ENCODE peak calls at places on chromosomes 12 and 14, in seven cellular contexts. One of them, this sample, is unnamed.
A peak's percentile ranks its signal among the peaks of the same experiment; 100 is the strongest.

GRCh38 chr14:87102979-87103378 is 890.0 kb downstream of the GALC start:
- DNase-seq in GM23338: no peak
- DNase-seq in fibroblast of the aortic adventitia: peak; percentile 3
- DNase-seq in stomach: no peak
- DNase-seq in hepatocyte: peak; percentile 14
- DNase-seq in GM12865: no peak
- DNase-seq in fibroblast of lung: peak; percentile 5
- DNase-seq in this sample: no peak

GRCh38 chr14:89907655-89908054 is 46.9 kb downstream of the EFCAB11 start:
- DNase-seq in GM23338: peak; percentile 11
- DNase-seq in fibroblast of the aortic adventitia: no peak
- DNase-seq in stomach: no peak
- DNase-seq in hepatocyte: no peak
- DNase-seq in GM12865: no peak
- DNase-seq in fibroblast of lung: no peak
- DNase-seq in this sample: no peak

GRCh38 chr14:94936411-94936892 is 166.5 kb upstream of the GSC start:
- DNase-seq in GM23338: peak; percentile 6
- DNase-seq in fibroblast of the aortic adventitia: peak; percentile 49
- DNase-seq in stomach: peak; percentile 79
- DNase-seq in hepatocyte: peak; percentile 77
- DNase-seq in GM12865: no peak
- DNase-seq in fibroblast of lung: peak; percentile 34
- DNase-seq in this sample: peak; percentile 24

GRCh38 chr12:92509156-92509758 is 193.5 kb upstream of the PLEKHG7 start:
- DNase-seq in GM23338: no peak
- DNase-seq in fibroblast of the aortic adventitia: no peak
- DNase-seq in stomach: no peak
- DNase-seq in hepatocyte: no peak
- DNase-seq in GM12865: no peak
- DNase-seq in fibroblast of lung: no peak
- DNase-seq in this sample: no peak

GRCh38 chr12:76028649-76029277 is 2.8 kb downstream of the PHLDA1 start:
- DNase-seq in GM23338: no peak
- DNase-seq in fibroblast of the aortic adventitia: peak; percentile 51
- DNase-seq in stomach: no peak
- DNase-seq in hepatocyte: no peak
- DNase-seq in GM12865: no peak
- DNase-seq in fibroblast of lung: peak; percentile 35
- DNase-seq in this sample: peak; percentile 38

GRCh38 chr12:48334807-48335206 is 15.9 kb downstream of the ZNF641 start:
- DNase-seq in GM23338: no peak
- DNase-seq in fibroblast of the aortic adventitia: no peak
- DNase-seq in stomach: no peak
- DNase-seq in hepatocyte: no peak
- DNase-seq in GM12865: no peak
- DNase-seq in fibroblast of lung: no peak
- DNase-seq in this sample: no peak

GRCh38 chr14:92325835-92326234 is 2.9 kb downstream of the SLC24A4 start:
- DNase-seq in GM23338: no peak
- DNase-seq in fibroblast of the aortic adventitia: no peak
- DNase-seq in stomach: no peak
- DNase-seq in hepatocyte: no peak
- DNase-seq in GM12865: no peak
- DNase-seq in fibroblast of lung: no peak
- DNase-seq in this sample: peak; percentile 20

GRCh38 chr12:131795688-131796410 is 32.3 kb upstream of the MMP17 start:
- DNase-seq in GM23338: peak; percentile 61
- DNase-seq in fibroblast of the aortic adventitia: no peak
- DNase-seq in stomach: no peak
- DNase-seq in hepatocyte: peak; percentile 36
- DNase-seq in GM12865: no peak
- DNase-seq in fibroblast of lung: no peak
- DNase-seq in this sample: no peak

GRCh38 chr12:45557020-45557419 is 172.5 kb upstream of the ARID2 start:
- DNase-seq in GM23338: no peak
- DNase-seq in fibroblast of the aortic adventitia: no peak
- DNase-seq in stomach: no peak
- DNase-seq in hepatocyte: no peak
- DNase-seq in GM12865: no peak
- DNase-seq in fibroblast of lung: no peak
- DNase-seq in this sample: no peak

GRCh38 chr12:52949413-52950331 is 754 bp downstream of the KRT18 start:
- DNase-seq in GM23338: peak; percentile 85
- DNase-seq in fibroblast of the aortic adventitia: peak; percentile 79
- DNase-seq in stomach: peak; percentile 81
- DNase-seq in hepatocyte: peak; percentile 89
- DNase-seq in GM12865: no peak
- DNase-seq in fibroblast of lung: peak; percentile 84
- DNase-seq in this sample: peak; percentile 95

GRCh38 chr12:76002598-76003262 is 28.8 kb downstream of the PHLDA1 start:
- DNase-seq in GM23338: no peak
- DNase-seq in fibroblast of the aortic adventitia: no peak
- DNase-seq in stomach: no peak
- DNase-seq in hepatocyte: no peak
- DNase-seq in GM12865: no peak
- DNase-seq in fibroblast of lung: no peak
- DNase-seq in this sample: no peak

GRCh38 chr14:97366400-97366799 is 569.2 kb downstream of the VRK1 start:
- DNase-seq in GM23338: peak; percentile 65
- DNase-seq in fibroblast of the aortic adventitia: no peak
- DNase-seq in stomach: no peak
- DNase-seq in hepatocyte: no peak
- DNase-seq in GM12865: no peak
- DNase-seq in fibroblast of lung: no peak
- DNase-seq in this sample: no peak

GRCh38 chr12:108696111-108696995 is 35.0 kb downstream of the CORO1C start:
- DNase-seq in GM23338: no peak
- DNase-seq in fibroblast of the aortic adventitia: peak; percentile 100
- DNase-seq in stomach: no peak
- DNase-seq in hepatocyte: peak; percentile 23
- DNase-seq in GM12865: no peak
- DNase-seq in fibroblast of lung: peak; percentile 99
- DNase-seq in this sample: peak; percentile 97

GRCh38 chr14:23208286-23208685 is 24.8 kb upstream of the SLC7A8 start:
- DNase-seq in GM23338: no peak
- DNase-seq in fibroblast of the aortic adventitia: no peak
- DNase-seq in stomach: no peak
- DNase-seq in hepatocyte: no peak
- DNase-seq in GM12865: no peak
- DNase-seq in fibroblast of lung: no peak
- DNase-seq in this sample: no peak

GRCh38 chr12:79006306-79006705 is 141.7 kb downstream of the SYT1 start:
- DNase-seq in GM23338: no peak
- DNase-seq in fibroblast of the aortic adventitia: peak; percentile 25
- DNase-seq in stomach: no peak
- DNase-seq in hepatocyte: no peak
- DNase-seq in GM12865: peak; percentile 1
- DNase-seq in fibroblast of lung: peak; percentile 26
- DNase-seq in this sample: peak; percentile 50

DNA sequence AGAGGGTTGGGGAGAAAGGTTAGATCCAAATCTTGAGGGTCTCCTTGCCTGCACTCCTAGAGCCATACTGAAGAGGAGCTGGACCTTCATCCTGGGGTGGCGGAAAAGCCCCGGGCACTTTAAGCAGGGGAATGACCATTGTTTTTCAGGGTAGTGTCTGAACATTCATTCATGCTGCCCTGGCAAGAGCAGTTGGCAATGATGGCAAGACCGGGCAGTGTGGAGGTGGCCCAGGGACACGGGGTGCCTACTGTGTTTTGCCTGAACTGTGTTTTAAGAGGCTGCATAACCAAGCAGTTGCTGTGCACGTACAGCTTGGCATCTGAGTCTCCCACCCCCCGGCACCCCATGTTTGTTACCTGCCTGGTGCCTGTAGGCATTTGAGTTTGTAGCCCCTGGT is 14.7 kb downstream of the TPCN1 start:
- DNase-seq in GM23338: no peak
- DNase-seq in fibroblast of the aortic adventitia: no peak
- DNase-seq in stomach: peak; percentile 4
- DNase-seq in hepatocyte: no peak
- DNase-seq in GM12865: no peak
- DNase-seq in fibroblast of lung: no peak
- DNase-seq in this sample: no peak
- TF ChIP-seq CTCF in GM23338: no peak
- TF ChIP-seq CTCF in fibroblast of the aortic adventitia: no peak
- TF ChIP-seq CTCF in stomach: no peak
- TF ChIP-seq CTCF in hepatocyte: no peak
- TF ChIP-seq CTCF in GM12865: no peak
- TF ChIP-seq CTCF in fibroblast of lung: no peak
- TF ChIP-seq CTCF in this sample: no peak

DNA sequence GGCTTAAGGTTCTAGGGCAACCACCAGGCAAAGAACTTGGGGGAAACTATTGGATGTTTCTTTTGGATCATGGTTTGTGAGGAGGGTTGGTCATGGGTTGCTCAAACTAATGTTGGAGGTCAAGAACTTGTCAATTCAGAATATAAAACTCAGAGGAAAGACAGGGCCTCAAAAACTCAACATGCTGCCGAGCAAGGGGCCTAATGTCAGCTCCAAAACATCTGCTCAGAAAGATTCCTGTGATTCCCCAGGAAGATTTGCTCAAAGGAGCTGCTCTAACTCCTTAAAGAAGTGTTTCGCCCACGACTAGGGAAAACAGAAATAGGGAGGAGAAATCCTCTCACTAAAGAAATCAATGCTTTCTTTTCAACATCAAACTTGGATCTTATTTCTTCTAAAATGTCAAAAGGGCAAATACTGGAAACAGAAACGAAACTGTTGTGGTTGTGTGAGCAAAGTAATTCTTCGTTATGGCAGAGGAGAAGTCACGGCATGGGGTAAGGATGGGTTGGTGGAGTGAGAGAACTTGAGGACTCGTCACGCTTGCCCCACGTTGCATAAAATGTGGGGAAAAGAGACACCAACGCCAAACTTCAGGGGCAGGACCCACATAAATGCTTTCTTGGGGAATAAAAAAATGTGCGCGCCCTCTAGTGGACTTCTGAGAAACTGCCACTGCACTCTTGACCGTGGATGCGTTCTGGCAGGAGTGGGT is 3.8 kb upstream of the IGF1 start:
- DNase-seq in GM23338: peak; percentile 70
- DNase-seq in fibroblast of the aortic adventitia: peak; percentile 83
- DNase-seq in stomach: peak; percentile 52
- DNase-seq in hepatocyte: peak; percentile 60
- DNase-seq in GM12865: peak; percentile 92
- DNase-seq in fibroblast of lung: peak; percentile 66
- DNase-seq in this sample: peak; percentile 65
- H3K4me3 ChIP-seq in GM23338: no peak overlapping the region
- H3K4me3 ChIP-seq in fibroblast of the aortic adventitia: peak overlapping the region; percentile 50
- H3K4me3 ChIP-seq in stomach: peak overlapping the region; percentile 37
- H3K4me3 ChIP-seq in hepatocyte: no peak overlapping the region
- H3K4me3 ChIP-seq in GM12865: peak overlapping the region; percentile 52
- H3K4me3 ChIP-seq in fibroblast of lung: no peak overlapping the region
- H3K4me3 ChIP-seq in this sample: peak overlapping the region; percentile 49

DNA sequence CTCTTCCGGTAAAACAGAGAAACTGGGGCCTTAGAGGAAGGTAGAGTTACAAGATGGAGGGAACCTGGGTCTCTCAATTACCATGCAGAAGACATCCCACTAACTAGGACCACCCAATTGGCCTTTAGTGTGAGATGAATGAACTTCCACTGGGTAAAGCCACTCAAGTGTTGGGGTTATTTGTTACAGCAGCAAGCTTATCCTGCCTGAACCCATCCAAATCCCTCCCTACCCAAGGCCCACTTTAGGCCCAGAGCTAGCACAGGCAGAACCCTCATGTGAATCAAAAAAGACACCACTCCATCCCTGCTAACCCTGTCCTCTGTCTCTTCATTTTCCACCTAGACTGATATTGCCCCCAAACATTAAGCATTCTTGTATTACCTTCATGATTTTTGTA is 746.7 kb upstream of the TBX3 start:
- DNase-seq in GM23338: no peak
- DNase-seq in fibroblast of the aortic adventitia: no peak
- DNase-seq in stomach: no peak
- DNase-seq in hepatocyte: no peak
- DNase-seq in GM12865: no peak
- DNase-seq in fibroblast of lung: no peak
- DNase-seq in this sample: no peak
- TF ChIP-seq CTCF in GM23338: no peak
- TF ChIP-seq CTCF in fibroblast of the aortic adventitia: no peak
- TF ChIP-seq CTCF in stomach: no peak
- TF ChIP-seq CTCF in hepatocyte: no peak
- TF ChIP-seq CTCF in GM12865: no peak
- TF ChIP-seq CTCF in fibroblast of lung: no peak
- TF ChIP-seq CTCF in this sample: no peak

GRCh38 chr12:113263431-113263963 is 42.2 kb downstream of the TPCN1 start:
- DNase-seq in GM23338: no peak
- DNase-seq in fibroblast of the aortic adventitia: no peak
- DNase-seq in stomach: no peak
- DNase-seq in hepatocyte: no peak
- DNase-seq in GM12865: no peak
- DNase-seq in fibroblast of lung: no peak
- DNase-seq in this sample: no peak

GRCh38 chr12:113262710-113263109 is 41.4 kb downstream of the TPCN1 start:
- DNase-seq in GM23338: no peak
- DNase-seq in fibroblast of the aortic adventitia: no peak
- DNase-seq in stomach: no peak
- DNase-seq in hepatocyte: no peak
- DNase-seq in GM12865: no peak
- DNase-seq in fibroblast of lung: peak; percentile 74
- DNase-seq in this sample: peak; percentile 72

GRCh38 chr12:113260636-113261300 is 39.5 kb downstream of the TPCN1 start:
- DNase-seq in GM23338: no peak
- DNase-seq in fibroblast of the aortic adventitia: no peak
- DNase-seq in stomach: no peak
- DNase-seq in hepatocyte: no peak
- DNase-seq in GM12865: no peak
- DNase-seq in fibroblast of lung: no peak
- DNase-seq in this sample: no peak

GRCh38 chr12:113260127-113260526 is 38.9 kb downstream of the TPCN1 start:
- DNase-seq in GM23338: no peak
- DNase-seq in fibroblast of the aortic adventitia: no peak
- DNase-seq in stomach: no peak
- DNase-seq in hepatocyte: no peak
- DNase-seq in GM12865: no peak
- DNase-seq in fibroblast of lung: no peak
- DNase-seq in this sample: no peak

DNA sequence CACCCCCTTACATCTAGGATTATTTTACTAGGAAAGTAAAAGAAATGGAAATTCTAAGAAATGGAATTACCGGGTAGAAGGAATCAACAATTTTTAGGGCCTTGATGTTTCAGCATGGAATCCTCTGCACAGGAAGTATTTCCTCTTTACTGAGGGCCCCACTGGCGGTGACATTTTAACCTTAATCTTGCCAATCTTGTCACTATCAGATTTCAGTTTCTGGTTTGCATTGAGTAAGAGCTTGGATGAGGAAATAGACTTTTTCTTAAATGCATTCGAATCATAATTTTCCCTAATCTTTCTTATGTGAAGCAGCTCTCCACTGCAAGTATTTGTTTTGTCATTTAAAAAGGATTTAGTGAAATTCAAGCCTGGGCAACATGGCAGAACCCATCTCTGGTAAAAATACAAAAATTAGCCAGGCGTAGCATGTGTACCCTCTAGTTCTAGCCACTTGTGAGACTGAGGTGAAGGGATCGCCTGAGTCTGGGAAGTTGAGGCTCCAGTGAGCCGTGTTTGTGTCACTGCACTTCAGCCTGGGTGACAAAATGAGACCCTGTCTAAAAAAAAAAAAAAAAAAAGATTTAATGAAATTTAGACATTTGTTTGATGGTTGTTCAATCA is 40.7 kb downstream of the TPCN1 start:
- DNase-seq in GM23338: no peak
- DNase-seq in fibroblast of the aortic adventitia: no peak
- DNase-seq in stomach: no peak
- DNase-seq in hepatocyte: no peak
- DNase-seq in GM12865: peak; percentile 43
- DNase-seq in fibroblast of lung: peak; percentile 53
- DNase-seq in this sample: peak; percentile 55
- H3K4me3 ChIP-seq in GM23338: no peak overlapping the region
- H3K4me3 ChIP-seq in fibroblast of the aortic adventitia: no peak overlapping the region
- H3K4me3 ChIP-seq in stomach: no peak overlapping the region
- H3K4me3 ChIP-seq in hepatocyte: no peak overlapping the region
- H3K4me3 ChIP-seq in GM12865: no peak overlapping the region
- H3K4me3 ChIP-seq in fibroblast of lung: no peak overlapping the region
- H3K4me3 ChIP-seq in this sample: no peak overlapping the region